ENCODE peak calls at places on chromosomes 12 and 14, in eight cellular contexts. One of them, this sample, is unnamed.
A peak's percentile ranks its signal among the peaks of the same experiment; 100 is the strongest.

GRCh38 chr12:1927751-1928351 is 9.4 kb upstream of the CACNA2D4 start:
- DNase-seq in IMR-90: no peak
- DNase-seq in HepG2: no peak
- DNase-seq in A549: no peak
- DNase-seq in HCT116: no peak
- DNase-seq in GM12878: no peak
- DNase-seq in H1: peak; percentile 40
- DNase-seq in SK-N-SH: peak; percentile 23
- DNase-seq in this sample: no peak

GRCh38 chr12:62862259-62862881 is 72.6 kb downstream of the PPM1H start:
- DNase-seq in IMR-90: peak; percentile 57
- DNase-seq in HepG2: no peak
- DNase-seq in A549: no peak
- DNase-seq in HCT116: no peak
- DNase-seq in GM12878: no peak
- DNase-seq in H1: no peak
- DNase-seq in SK-N-SH: no peak
- DNase-seq in this sample: no peak

GRCh38 chr12:96989916-96990315 is 82.9 kb downstream of the NEDD1 start:
- DNase-seq in IMR-90: no peak
- DNase-seq in HepG2: peak; percentile 26
- DNase-seq in A549: peak; percentile 54
- DNase-seq in HCT116: peak; percentile 54
- DNase-seq in GM12878: no peak
- DNase-seq in H1: peak; percentile 63
- DNase-seq in SK-N-SH: no peak
- DNase-seq in this sample: peak; percentile 24

GRCh38 chr12:113070117-113070906 is 13.8 kb downstream of the DTX1 start:
- DNase-seq in IMR-90: no peak
- DNase-seq in HepG2: no peak
- DNase-seq in A549: no peak
- DNase-seq in HCT116: no peak
- DNase-seq in GM12878: no peak
- DNase-seq in H1: no peak
- DNase-seq in SK-N-SH: no peak
- DNase-seq in this sample: no peak

GRCh38 chr14:101405171-101405883 is 156.0 kb upstream of the DIO3 start:
- DNase-seq in IMR-90: peak; percentile 69
- DNase-seq in HepG2: no peak
- DNase-seq in A549: peak; percentile 29
- DNase-seq in HCT116: no peak
- DNase-seq in GM12878: no peak
- DNase-seq in H1: no peak
- DNase-seq in SK-N-SH: peak; percentile 77
- DNase-seq in this sample: no peak

GRCh38 chr14:52266179-52266578 is 1.3 kb upstream of the PTGDR start:
- DNase-seq in IMR-90: peak; percentile 49
- DNase-seq in HepG2: no peak
- DNase-seq in A549: no peak
- DNase-seq in HCT116: no peak
- DNase-seq in GM12878: no peak
- DNase-seq in H1: no peak
- DNase-seq in SK-N-SH: no peak
- DNase-seq in this sample: no peak

GRCh38 chr12:114729731-114730130 is 45.8 kb upstream of the TBX3 start:
- DNase-seq in IMR-90: peak; percentile 87
- DNase-seq in HepG2: no peak
- DNase-seq in A549: peak; percentile 61
- DNase-seq in HCT116: no peak
- DNase-seq in GM12878: no peak
- DNase-seq in H1: no peak
- DNase-seq in SK-N-SH: no peak
- DNase-seq in this sample: no peak

GRCh38 chr14:81550001-81550642 is 16.5 kb upstream of the SEL1L start:
- DNase-seq in IMR-90: no peak
- DNase-seq in HepG2: no peak
- DNase-seq in A549: no peak
- DNase-seq in HCT116: no peak
- DNase-seq in GM12878: peak; percentile 81
- DNase-seq in H1: no peak
- DNase-seq in SK-N-SH: no peak
- DNase-seq in this sample: no peak

GRCh38 chr12:122471324-122472226 is 29.2 kb downstream of the ZCCHC8 start:
- DNase-seq in IMR-90: peak; percentile 84
- DNase-seq in HepG2: peak; percentile 77
- DNase-seq in A549: peak; percentile 83
- DNase-seq in HCT116: peak; percentile 42
- DNase-seq in GM12878: no peak
- DNase-seq in H1: no peak
- DNase-seq in SK-N-SH: peak; percentile 58
- DNase-seq in this sample: peak; percentile 71

GRCh38 chr14:39180553-39180952 is 5.5 kb downstream of the PNN start:
- DNase-seq in IMR-90: no peak
- DNase-seq in HepG2: no peak
- DNase-seq in A549: no peak
- DNase-seq in HCT116: no peak
- DNase-seq in GM12878: no peak
- DNase-seq in H1: no peak
- DNase-seq in SK-N-SH: no peak
- DNase-seq in this sample: no peak

GRCh38 chr12:116590561-116590960 is 31.4 kb downstream of the MAP1LC3B2 start:
- DNase-seq in IMR-90: no peak
- DNase-seq in HepG2: peak; percentile 15
- DNase-seq in A549: peak; percentile 82
- DNase-seq in HCT116: no peak
- DNase-seq in GM12878: no peak
- DNase-seq in H1: no peak
- DNase-seq in SK-N-SH: no peak
- DNase-seq in this sample: no peak

GRCh38 chr14:53979747-53980642 is 23.4 kb upstream of the BMP4 start:
- DNase-seq in IMR-90: peak; percentile 60
- DNase-seq in HepG2: peak; percentile 97
- DNase-seq in A549: peak; percentile 27
- DNase-seq in HCT116: no peak
- DNase-seq in GM12878: no peak
- DNase-seq in H1: no peak
- DNase-seq in SK-N-SH: no peak
- DNase-seq in this sample: no peak

GRCh38 chr14:68143341-68143807 is 323.8 kb downstream of the RAD51B start:
- DNase-seq in IMR-90: peak; percentile 36
- DNase-seq in HepG2: no peak
- DNase-seq in A549: peak; percentile 72
- DNase-seq in HCT116: no peak
- DNase-seq in GM12878: no peak
- DNase-seq in H1: no peak
- DNase-seq in SK-N-SH: no peak
- DNase-seq in this sample: no peak

GRCh38 chr12:120290541-120291312 is 976 bp downstream of the RNU4-2 start:
- DNase-seq in IMR-90: no peak
- DNase-seq in HepG2: peak; percentile 35
- DNase-seq in A549: peak; percentile 74
- DNase-seq in HCT116: no peak
- DNase-seq in GM12878: no peak
- DNase-seq in H1: peak; percentile 64
- DNase-seq in SK-N-SH: no peak
- DNase-seq in this sample: no peak

GRCh38 chr14:71688576-71688975 is 243.7 kb upstream of the RGS6 start:
- DNase-seq in IMR-90: peak; percentile 27
- DNase-seq in HepG2: peak; percentile 58
- DNase-seq in A549: no peak
- DNase-seq in HCT116: no peak
- DNase-seq in GM12878: no peak
- DNase-seq in H1: no peak
- DNase-seq in SK-N-SH: no peak
- DNase-seq in this sample: no peak

GRCh38 chr12:39905152-39905551 is 200.7 kb downstream of the SLC2A13 start:
- DNase-seq in IMR-90: peak; percentile 22
- DNase-seq in HepG2: no peak
- DNase-seq in A549: no peak
- DNase-seq in HCT116: no peak
- DNase-seq in GM12878: no peak
- DNase-seq in H1: no peak
- DNase-seq in SK-N-SH: peak; percentile 49
- DNase-seq in this sample: no peak

GRCh38 chr14:99524804-99525698 is 43.8 kb downstream of the CCNK start:
- DNase-seq in IMR-90: peak; percentile 59
- DNase-seq in HepG2: no peak
- DNase-seq in A549: peak; percentile 62
- DNase-seq in HCT116: no peak
- DNase-seq in GM12878: no peak
- DNase-seq in H1: no peak
- DNase-seq in SK-N-SH: peak; percentile 57
- DNase-seq in this sample: peak; percentile 28

GRCh38 chr12:75482636-75483035 is 2.1 kb downstream of the GLIPR1 start:
- DNase-seq in IMR-90: no peak
- DNase-seq in HepG2: no peak
- DNase-seq in A549: no peak
- DNase-seq in HCT116: no peak
- DNase-seq in GM12878: no peak
- DNase-seq in H1: no peak
- DNase-seq in SK-N-SH: no peak
- DNase-seq in this sample: no peak

GRCh38 chr14:39203659-39204606 is 28.9 kb downstream of the PNN start:
- DNase-seq in IMR-90: no peak
- DNase-seq in HepG2: peak; percentile 70
- DNase-seq in A549: peak; percentile 92
- DNase-seq in HCT116: peak; percentile 27
- DNase-seq in GM12878: no peak
- DNase-seq in H1: no peak
- DNase-seq in SK-N-SH: no peak
- DNase-seq in this sample: peak; percentile 80

GRCh38 chr14:74950795-74951442 is 4.5 kb downstream of the PGF start:
- DNase-seq in IMR-90: peak; percentile 48
- DNase-seq in HepG2: peak; percentile 84
- DNase-seq in A549: no peak
- DNase-seq in HCT116: no peak
- DNase-seq in GM12878: no peak
- DNase-seq in H1: no peak
- DNase-seq in SK-N-SH: no peak
- DNase-seq in this sample: no peak

GRCh38 chr14:36941783-36942521 is 230.5 kb downstream of the SLC25A21 start:
- DNase-seq in IMR-90: peak; percentile 64
- DNase-seq in HepG2: peak; percentile 62
- DNase-seq in A549: peak; percentile 75
- DNase-seq in HCT116: peak; percentile 60
- DNase-seq in GM12878: no peak
- DNase-seq in H1: peak; percentile 92
- DNase-seq in SK-N-SH: peak; percentile 2
- DNase-seq in this sample: peak; percentile 46

GRCh38 chr12:62793256-62794217 is 141.4 kb downstream of the PPM1H start:
- DNase-seq in IMR-90: peak; percentile 87
- DNase-seq in HepG2: peak; percentile 51
- DNase-seq in A549: peak; percentile 96
- DNase-seq in HCT116: peak; percentile 60
- DNase-seq in GM12878: peak; percentile 27
- DNase-seq in H1: peak; percentile 93
- DNase-seq in SK-N-SH: peak; percentile 81
- DNase-seq in this sample: peak; percentile 68

GRCh38 chr14:61168126-61168525 is 113.0 kb downstream of the TMEM30B start:
- DNase-seq in IMR-90: no peak
- DNase-seq in HepG2: no peak
- DNase-seq in A549: no peak
- DNase-seq in HCT116: no peak
- DNase-seq in GM12878: no peak
- DNase-seq in H1: no peak
- DNase-seq in SK-N-SH: no peak
- DNase-seq in this sample: no peak

GRCh38 chr14:53517276-53517960 is 364.3 kb upstream of the DDHD1 start:
- DNase-seq in IMR-90: peak; percentile 65
- DNase-seq in HepG2: no peak
- DNase-seq in A549: no peak
- DNase-seq in HCT116: no peak
- DNase-seq in GM12878: no peak
- DNase-seq in H1: no peak
- DNase-seq in SK-N-SH: no peak
- DNase-seq in this sample: no peak

DNA sequence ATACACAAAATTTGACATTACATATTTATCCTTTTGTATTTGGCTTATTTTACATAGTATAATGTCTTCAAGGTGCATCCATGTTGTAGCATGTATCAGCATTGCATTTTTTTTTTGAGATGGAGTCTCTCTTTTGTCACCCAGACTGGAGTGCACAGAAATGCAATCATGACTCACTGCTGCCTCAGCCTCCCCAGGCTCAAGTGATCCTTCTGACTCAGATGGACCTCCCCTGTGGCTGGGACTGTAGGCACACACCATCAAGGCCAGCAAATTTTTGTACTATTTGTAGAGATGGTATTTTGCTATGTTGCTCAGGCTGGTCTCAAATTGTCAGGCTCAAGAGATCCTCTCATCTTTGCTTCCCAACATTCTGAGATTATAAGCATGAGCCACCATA is 214.4 kb upstream of the ALG10B start:
- DNase-seq in IMR-90: no peak
- DNase-seq in HepG2: no peak
- DNase-seq in A549: peak; percentile 45
- DNase-seq in HCT116: no peak
- DNase-seq in GM12878: no peak
- DNase-seq in H1: no peak
- DNase-seq in SK-N-SH: no peak
- DNase-seq in this sample: no peak
- TF ChIP-seq RAD21 in IMR-90: no peak
- TF ChIP-seq RAD21 in HepG2: no peak
- TF ChIP-seq RAD21 in A549: no peak
- TF ChIP-seq RAD21 in HCT116: no peak
- TF ChIP-seq RAD21 in GM12878: no peak
- TF ChIP-seq RAD21 in H1: no peak
- TF ChIP-seq RAD21 in SK-N-SH: no peak
- TF ChIP-seq RAD21 in this sample: no peak

GRCh38 chr14:92540472-92541048 is 27.0 kb downstream of the RIN3 start:
- DNase-seq in IMR-90: peak; percentile 100
- DNase-seq in HepG2: no peak
- DNase-seq in A549: peak; percentile 90
- DNase-seq in HCT116: peak; percentile 59
- DNase-seq in GM12878: no peak
- DNase-seq in H1: no peak
- DNase-seq in SK-N-SH: peak; percentile 30
- DNase-seq in this sample: no peak
- TF ChIP-seq RAD21 in IMR-90: peak; percentile 41
- TF ChIP-seq RAD21 in HepG2: no peak
- TF ChIP-seq RAD21 in A549: peak; percentile 43
- TF ChIP-seq RAD21 in HCT116: no peak
- TF ChIP-seq RAD21 in GM12878: no peak
- TF ChIP-seq RAD21 in H1: no peak
- TF ChIP-seq RAD21 in SK-N-SH: no peak
- TF ChIP-seq RAD21 in this sample: no peak

GRCh38 chr12:6165418-6165817 is 34.8 kb upstream of the CD9 start:
- DNase-seq in IMR-90: peak; percentile 80
- DNase-seq in HepG2: no peak
- DNase-seq in A549: no peak
- DNase-seq in HCT116: no peak
- DNase-seq in GM12878: no peak
- DNase-seq in H1: no peak
- DNase-seq in SK-N-SH: no peak
- DNase-seq in this sample: no peak
- TF ChIP-seq RAD21 in IMR-90: no peak
- TF ChIP-seq RAD21 in HepG2: no peak
- TF ChIP-seq RAD21 in A549: no peak
- TF ChIP-seq RAD21 in HCT116: no peak
- TF ChIP-seq RAD21 in GM12878: no peak
- TF ChIP-seq RAD21 in H1: no peak
- TF ChIP-seq RAD21 in SK-N-SH: no peak
- TF ChIP-seq RAD21 in this sample: no peak

GRCh38 chr14:89549381-89550102 is 132.5 kb upstream of the FOXN3 start:
- DNase-seq in IMR-90: peak; percentile 49
- DNase-seq in HepG2: no peak
- DNase-seq in A549: no peak
- DNase-seq in HCT116: no peak
- DNase-seq in GM12878: no peak
- DNase-seq in H1: no peak
- DNase-seq in SK-N-SH: no peak
- DNase-seq in this sample: no peak
- TF ChIP-seq RAD21 in IMR-90: no peak
- TF ChIP-seq RAD21 in HepG2: no peak
- TF ChIP-seq RAD21 in A549: no peak
- TF ChIP-seq RAD21 in HCT116: no peak
- TF ChIP-seq RAD21 in GM12878: no peak
- TF ChIP-seq RAD21 in H1: no peak
- TF ChIP-seq RAD21 in SK-N-SH: no peak
- TF ChIP-seq RAD21 in this sample: no peak